ENCODE peak calls at places on chromosomes 4 and X, in eight cellular contexts. H is adrenal gland, O is activated B cell treated with CpG ODN at 0.5 μM for 24 hours, I is T-helper 9 cell, V is activated T-helper 1 cell treated with Interleukin-2 at 50 U/mL for 16 hours, X is heart left ventricle, N is NAMALWA, W is NCI-H1105. P is an unnamed sample.

GRCh38 chrX:103687696-103688191 is 1.2 kb upstream of the MORF4L2 start:
- DNase-seq in O (peak), H (peak), I (peak), X (peak), W (peak), N (peak), V (peak), P (peak)

GRCh38 chr4:150814873-150815272 is 200.2 kb downstream of the LRBA start:
- DNase-seq in X (no peak), O (no peak), W (no peak), N (no peak), V (no peak), I (no peak), H (no peak), P (no peak)

GRCh38 chr4:109682875-109683274 is 20.4 kb downstream of the CASP6 start:
- DNase-seq in N (no peak), W (no peak), H (no peak), V (no peak), I (no peak), O (no peak), X (no peak), P (no peak)

GRCh38 chr4:34953145-34953799 is 1291.0 kb downstream of the ARAP2 start:
- DNase-seq in I (no peak), W (no peak), V (no peak), X (no peak), O (no peak), H (no peak), N (peak), P (no peak)

GRCh38 chr4:140955528-140956094 is 177.7 kb downstream of the RNF150 start:
- DNase-seq in W (no peak), I (no peak), V (no peak), O (no peak), X (no peak), H (no peak), N (no peak), P (no peak)

GRCh38 chr4:15262396-15262795 is 165.4 kb upstream of the C1QTNF7 start:
- DNase-seq in N (no peak), W (no peak), X (no peak), H (no peak), O (no peak), V (no peak), I (no peak), P (no peak)

GRCh38 chrX:43970528-43970927 is 2.7 kb downstream of the NDP start:
- DNase-seq in N (no peak), I (no peak), X (no peak), V (no peak), W (no peak), O (no peak), H (no peak), P (no peak)

GRCh38 chrX:65688403-65688881 is 21.0 kb downstream of the MSN start:
- DNase-seq in I (no peak), X (no peak), H (no peak), W (no peak), N (peak), O (no peak), V (no peak), P (peak)

GRCh38 chr4:16764622-16765021 is 133.8 kb downstream of the LDB2 start:
- DNase-seq in I (no peak), W (no peak), N (no peak), O (no peak), H (no peak), X (no peak), V (no peak), P (no peak)

GRCh38 chr4:40349561-40350198 is 14.5 kb downstream of the CHRNA9 start:
- DNase-seq in O (no peak), H (no peak), V (no peak), I (no peak), N (no peak), X (no peak), W (no peak), P (peak)

GRCh38 chr4:115234405-115235093 is 121.1 kb upstream of the NDST4 start:
- DNase-seq in I (no peak), O (no peak), X (no peak), N (peak), W (no peak), V (no peak), H (no peak), P (no peak)

GRCh38 chrX:44621088-44621487 is 78.4 kb upstream of the FUNDC1 start:
- DNase-seq in O (no peak), I (no peak), N (no peak), X (no peak), H (peak), W (no peak), V (no peak), P (no peak)

GRCh38 chrX:12423346-12423745 is 285.1 kb downstream of the FRMPD4 start:
- DNase-seq in O (no peak), W (no peak), X (no peak), N (no peak), H (no peak), I (no peak), V (no peak), P (no peak)

GRCh38 chr4:7430368-7430964 is 4.3 kb downstream of the PSAPL1 start:
- DNase-seq in X (peak), W (no peak), I (no peak), N (no peak), H (no peak), O (no peak), V (no peak), P (no peak)

GRCh38 chr4:158769175-158769831 is 477 bp downstream of the FNIP2 start:
- DNase-seq in H (peak), O (peak), W (no peak), X (peak), V (peak), N (peak), I (peak), P (no peak)

GRCh38 chrX:17854069-17854468 is 7.0 kb downstream of the RAI2 start:
- DNase-seq in N (no peak), W (no peak), H (no peak), X (no peak), O (no peak), I (no peak), V (no peak), P (no peak)

GRCh38 chr4:145132521-145133098 is 34.5 kb downstream of the ABCE1 start:
- DNase-seq in H (no peak), O (no peak), N (peak), I (no peak), W (no peak), V (no peak), X (no peak), P (peak)

GRCh38 chr4:127630152-127630551 is 2.6 kb upstream of the INTU start:
- DNase-seq in X (no peak), I (no peak), N (no peak), V (no peak), H (no peak), O (no peak), W (no peak), P (no peak)

GRCh38 chr4:78200004-78200403 is 142.9 kb downstream of the FRAS1 start:
- DNase-seq in X (no peak), N (no peak), O (no peak), H (no peak), V (no peak), I (no peak), W (no peak), P (no peak)

GRCh38 chrX:109270580-109271484 is 211.1 kb downstream of the GUCY2F start:
- DNase-seq in N (peak), H (no peak), V (no peak), O (no peak), W (peak), X (no peak), I (no peak), P (no peak)

GRCh38 chrX:6311540-6311939 is 82.9 kb upstream of the NLGN4X start:
- DNase-seq in X (no peak), N (no peak), W (no peak), H (no peak), V (no peak), I (no peak), O (no peak), P (no peak)

GRCh38 chr4:47525154-47525819 is 40.2 kb downstream of the ATP10D start:
- DNase-seq in O (no peak), V (no peak), W (no peak), H (peak), X (no peak), I (no peak), N (no peak), P (peak)

GRCh38 chr4:86848136-86848535 is 1.0 kb downstream of the SLC10A6 start:
- DNase-seq in X (no peak), O (no peak), N (no peak), I (no peak), H (no peak), W (no peak), V (no peak), P (peak)

GRCh38 chrX:47361538-47362511 is 8.6 kb upstream of the ZNF157 start:
- DNase-seq in N (peak), W (peak), I (no peak), V (no peak), X (peak), O (peak), H (peak), P (peak)

GRCh38 chrX:102599950-102600579 is 750 bp downstream of the ARMCX5 start:
- DNase-seq in X (no peak), N (no peak), W (no peak), O (no peak), V (no peak), H (no peak), I (no peak), P (peak)

GRCh38 chrX:114841051-114841450 is 176.4 kb downstream of the IL13RA2 start:
- DNase-seq in N (no peak), H (no peak), O (no peak), W (no peak), V (no peak), I (no peak), X (no peak), P (peak)

GRCh38 chrX:31147175-31147574 is 75.3 kb upstream of the FTHL17 start:
- DNase-seq in I (no peak), W (no peak), X (no peak), V (no peak), H (no peak), N (no peak), O (no peak), P (no peak)

GRCh38 chrX:9596837-9597236 is 132.0 kb downstream of the TBL1X start:
- DNase-seq in X (no peak), N (no peak), H (no peak), V (no peak), O (no peak), I (no peak), W (no peak), P (no peak)

GRCh38 chr4:95547708-95548471 is 883 bp downstream of the UNC5C start:
- DNase-seq in V (no peak), H (peak), N (no peak), I (no peak), O (no peak), X (peak), W (no peak), P (peak)

P was measured in amniotic epithelial cell.